ENCODE peak calls at places on chromosomes 3 and 15, in five cellular contexts. Y is GM12878, K is SK-N-SH, T is K562, S is HCT116. W is an unnamed sample.

GRCh38 chr15:62928242-62928995 is 114.1 kb upstream of the TPM1 start:
- DNase-seq in Y (no peak), K (peak; percentile 60), T (no peak), S (no peak), W (no peak)

GRCh38 chr15:95459288-95459687 is 871.2 kb upstream of the NR2F2 start:
- DNase-seq in Y (no peak), K (no peak), T (no peak), S (no peak), W (no peak)

GRCh38 chr15:81858586-81858985 is 187.2 kb downstream of the MEX3B start:
- DNase-seq in Y (no peak), K (no peak), T (no peak), S (no peak), W (no peak)

GRCh38 chr3:14915636-14916222 is 31.7 kb upstream of the NR2C2 start:
- DNase-seq in Y (no peak), K (no peak), T (no peak), S (no peak), W (no peak)

GRCh38 chr3:193545304-193545703 is 9.4 kb downstream of the ATP13A4 start:
- DNase-seq in Y (no peak), K (no peak), T (no peak), S (no peak), W (no peak)

GRCh38 chr3:355622-356021 is 159.1 kb downstream of the CHL1 start:
- DNase-seq in Y (no peak), K (no peak), T (no peak), S (no peak), W (no peak)

GRCh38 chr15:78018445-78018844 is 59.1 kb downstream of the TBC1D2B start:
- DNase-seq in Y (no peak), K (no peak), T (no peak), S (no peak), W (no peak)

GRCh38 chr3:179450321-179450720 is 949 bp downstream of the GNB4 start:
- DNase-seq in Y (no peak), K (no peak), T (no peak), S (no peak), W (no peak)

GRCh38 chr3:68878322-68878721 is 54.0 kb downstream of the TAFA4 start:
- DNase-seq in Y (no peak), K (peak; percentile 5), T (peak; percentile 10), S (no peak), W (no peak)

GRCh38 chr3:61650276-61650675 is 88.9 kb downstream of the PTPRG start:
- DNase-seq in Y (no peak), K (no peak), T (no peak), S (no peak), W (no peak)

GRCh38 chr3:8822141-8822540 is 52.7 kb upstream of the OXTR start:
- DNase-seq in Y (no peak), K (no peak), T (no peak), S (no peak), W (no peak)

GRCh38 chr3:177827517-177828249 is 630.4 kb upstream of the TBL1XR1 start:
- DNase-seq in Y (no peak), K (no peak), T (no peak), S (no peak), W (no peak)

GRCh38 chr3:180617049-180617448 is 15.1 kb downstream of the TTC14 start:
- DNase-seq in Y (no peak), K (no peak), T (no peak), S (no peak), W (no peak)

GRCh38 chr3:184335661-184336483 is 1.5 kb upstream of the FAM131A start:
- DNase-seq in Y (no peak), K (peak; percentile 93), T (peak; percentile 92), S (peak; percentile 61), W (peak; percentile 85)

GRCh38 chr15:85406916-85407315 is 26.5 kb downstream of the AKAP13 start:
- DNase-seq in Y (no peak), K (no peak), T (no peak), S (no peak), W (no peak)

GRCh38 chr3:151213881-151214280 is 10.9 kb upstream of the GPR171 start:
- DNase-seq in Y (no peak), K (no peak), T (no peak), S (no peak), W (no peak)

GRCh38 chr3:9782777-9783176 is 9.5 kb downstream of the TADA3 start:
- DNase-seq in Y (no peak), K (no peak), T (no peak), S (no peak), W (no peak)

GRCh38 chr3:159182961-159183360 is 381.1 kb downstream of the MFSD1 start:
- DNase-seq in Y (no peak), K (no peak), T (no peak), S (no peak), W (no peak)

GRCh38 chr3:49295489-49296058 is 18.5 kb upstream of the C3orf62 start:
- DNase-seq in Y (no peak), K (peak; percentile 67), T (peak; percentile 25), S (peak; percentile 22), W (peak; percentile 6)

GRCh38 chr15:65832549-65833364 is 36.5 kb upstream of the RAB11A start:
- DNase-seq in Y (no peak), K (peak; percentile 39), T (peak; percentile 65), S (peak; percentile 83), W (peak; percentile 91)

GRCh38 chr3:117084277-117084676 is 374.7 kb downstream of the TUSC7 start:
- DNase-seq in Y (no peak), K (no peak), T (no peak), S (no peak), W (no peak)

GRCh38 chr3:117080899-117081298 is 371.3 kb downstream of the TUSC7 start:
- DNase-seq in Y (no peak), K (no peak), T (no peak), S (no peak), W (peak; percentile 54)

DNA sequence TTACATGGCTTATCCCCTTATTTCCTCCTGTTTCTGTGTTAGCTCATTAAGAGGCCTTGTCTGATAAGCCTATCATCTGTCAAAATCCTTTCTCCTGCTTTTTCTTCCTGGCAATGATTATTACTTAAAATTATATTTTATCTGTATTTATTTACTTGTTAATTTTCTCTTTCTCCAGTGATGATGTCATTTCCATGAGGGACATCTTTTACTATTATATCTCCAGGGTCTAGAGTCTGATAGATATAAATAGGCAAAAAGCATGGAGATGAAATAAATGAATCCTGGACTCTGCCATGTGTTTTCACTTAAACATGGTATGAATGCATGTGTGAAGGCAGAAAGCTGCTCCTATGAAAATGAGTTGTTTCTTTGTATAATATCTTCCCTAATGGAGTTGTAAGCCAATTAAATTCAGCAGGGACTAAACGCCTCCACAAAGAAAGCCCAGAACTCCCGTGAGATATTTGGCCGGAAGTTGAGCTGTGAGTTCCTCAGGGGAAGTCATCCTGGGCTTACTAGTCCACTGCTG is 375.2 kb downstream of the TUSC7 start:
- DNase-seq in Y (no peak), K (peak; percentile 21), T (no peak), S (no peak), W (no peak)
- TF ChIP-seq YY1 in Y (no peak), K (no peak), T (no peak), S (no peak), W (no peak)

GRCh38 chr15:41869770-41870688 is 23.8 kb downstream of the SPTBN5 start:
- DNase-seq in Y (no peak), K (no peak), T (no peak), S (no peak), W (no peak)
- H3K4me3 ChIP-seq in Y (no peak overlapping the region), K (no peak overlapping the region), T (no peak overlapping the region), S (no peak overlapping the region), W (no peak overlapping the region)

GRCh38 chr3:134198414-134198813 is 52.2 kb downstream of the RYK start:
- DNase-seq in Y (no peak), K (no peak), T (no peak), S (no peak), W (no peak)

GRCh38 chr3:134205426-134205825 is 45.2 kb downstream of the RYK start:
- DNase-seq in Y (no peak), K (no peak), T (no peak), S (no peak), W (no peak)

GRCh38 chr3:134199240-134199639 is 51.4 kb downstream of the RYK start:
- DNase-seq in Y (no peak), K (no peak), T (no peak), S (no peak), W (no peak)

GRCh38 chr3:134197681-134198261 is 52.9 kb downstream of the RYK start:
- DNase-seq in Y (peak; percentile 24), K (peak; percentile 48), T (peak; percentile 42), S (peak; percentile 39), W (peak; percentile 25)

GRCh38 chr3:134201201-134202130 is 49.2 kb downstream of the RYK start:
- DNase-seq in Y (no peak), K (no peak), T (no peak), S (peak; percentile 85), W (no peak)
- TF ChIP-seq YY1 in Y (no peak), K (no peak), T (no peak), S (no peak), W (no peak)

DNA sequence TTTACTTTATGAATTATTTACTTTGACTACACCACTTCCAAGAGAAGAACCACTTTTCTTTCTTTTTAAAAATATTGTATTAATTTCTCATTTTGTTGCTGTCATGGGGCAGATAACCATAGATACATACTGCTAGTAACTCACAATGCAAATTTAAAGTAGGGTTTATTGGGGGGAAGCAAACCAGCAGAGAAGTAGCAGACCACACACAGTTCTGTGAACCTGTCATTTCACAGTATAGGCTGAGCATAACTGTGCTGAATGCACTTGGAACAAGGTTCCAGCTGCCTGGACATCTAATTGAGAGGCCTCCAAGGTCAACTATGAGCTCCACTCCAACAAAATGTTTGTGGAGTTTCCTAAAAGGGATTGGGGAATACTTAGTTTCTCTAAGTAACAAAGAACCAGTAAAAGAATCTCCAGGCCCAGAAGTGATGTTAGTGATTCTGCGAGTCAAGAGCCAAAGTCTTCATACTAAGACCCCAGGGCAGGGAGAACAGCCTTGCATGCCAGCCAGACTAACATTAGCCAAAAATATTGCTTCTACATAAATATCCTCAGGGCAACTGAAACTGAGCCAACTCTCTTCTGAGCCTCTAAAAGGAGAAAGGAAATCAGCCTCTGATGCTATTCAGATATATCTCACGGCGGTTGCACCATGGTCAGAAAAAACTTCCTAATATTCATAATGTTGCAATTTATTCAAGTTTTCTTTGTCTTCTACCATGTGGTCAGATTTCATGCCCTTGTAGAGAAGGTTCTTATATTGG is 856.4 kb upstream of the ALCAM start:
- DNase-seq in Y (no peak), K (no peak), T (no peak), S (no peak), W (no peak)
- H3K4me3 ChIP-seq in Y (no peak overlapping the region), K (no peak overlapping the region), T (no peak overlapping the region), S (no peak overlapping the region), W (no peak overlapping the region)

DNA sequence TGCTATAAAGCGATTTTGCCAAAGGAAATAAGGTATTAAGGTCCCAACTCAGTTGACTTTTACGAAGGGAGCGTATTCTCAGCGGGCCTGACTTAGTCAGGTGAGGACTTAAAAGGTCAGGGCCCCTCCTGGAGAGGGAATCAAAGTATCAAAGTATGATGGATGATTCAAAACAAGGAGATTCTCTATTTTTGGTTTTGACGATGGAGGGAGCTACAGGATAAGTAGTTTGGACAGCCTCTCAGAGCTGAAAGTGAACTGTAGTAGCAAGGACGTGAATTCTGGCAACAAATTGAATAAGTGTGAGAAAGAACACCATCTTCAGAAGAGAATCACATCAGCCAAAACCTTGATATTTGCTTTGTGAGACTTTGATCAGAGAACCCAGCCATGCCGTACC is 1186.5 kb downstream of the SI start:
- DNase-seq in Y (no peak), K (no peak), T (no peak), S (no peak), W (no peak)
- TF ChIP-seq YY1 in Y (no peak), K (no peak), T (no peak), S (no peak), W (no peak)